ENCODE peak calls at places on chromosome 11, in six cellular contexts. C is GM12891, D is thyroid gland, X is IMR-90, F is Peyer's patch, T is ovary. O is an unnamed sample.

GRCh38 chr11:12007769-12008737 is at the start of gene DKK3:
- DNase-seq in D (no peak), F (no peak), C (no peak), T (no peak), X (peak), O (no peak)

GRCh38 chr11:92556435-92556834 is 331.8 kb downstream of the FAT3 start:
- DNase-seq in T (no peak), X (peak), C (no peak), F (no peak), D (no peak), O (no peak)

GRCh38 chr11:34916810-34917780 is 677 bp downstream of the PDHX start:
- DNase-seq in D (no peak), F (no peak), T (no peak), X (peak), C (no peak), O (no peak)

GRCh38 chr11:11451501-11452005 is 98.5 kb upstream of the CSNK2A3 start:
- DNase-seq in T (no peak), C (no peak), X (peak), D (no peak), F (no peak), O (no peak)

GRCh38 chr11:121892863-121893262 is 223.2 kb downstream of the BLID start:
- DNase-seq in F (no peak), C (no peak), D (no peak), T (no peak), X (peak), O (no peak)

GRCh38 chr11:18768472-18768901 is 23.1 kb downstream of the PTPN5 start:
- DNase-seq in C (peak), D (no peak), X (no peak), T (no peak), F (no peak), O (no peak)

GRCh38 chr11:70282012-70282411 is 11.5 kb downstream of the PPFIA1 start:
- DNase-seq in T (no peak), X (no peak), C (no peak), D (no peak), F (peak), O (no peak)

GRCh38 chr11:44793350-44794090 is 66.8 kb downstream of the TSPAN18 start:
- DNase-seq in D (peak), X (peak), C (no peak), T (no peak), F (no peak), O (no peak)

GRCh38 chr11:117830072-117830471 is 5.5 kb upstream of the FXYD2 start:
- DNase-seq in X (no peak), F (peak), C (no peak), D (no peak), T (no peak), O (no peak)

GRCh38 chr11:45618897-45619296 is 46.5 kb downstream of the CHST1 start:
- DNase-seq in F (no peak), T (no peak), C (no peak), X (no peak), D (no peak), O (peak)

GRCh38 chr11:124891390-124891861 is 6.2 kb downstream of the ROBO4 start:
- DNase-seq in F (no peak), X (no peak), C (no peak), T (no peak), D (no peak), O (no peak)

GRCh38 chr11:10322830-10323792 is 18.2 kb downstream of the ADM start:
- DNase-seq in C (no peak), T (peak), D (peak), X (peak), F (peak), O (peak)

GRCh38 chr11:6315811-6316425 is 4.4 kb downstream of the CAVIN3 start:
- DNase-seq in D (peak), F (peak), X (peak), C (peak), T (peak), O (no peak)

GRCh38 chr11:86919557-86920210 is 35.5 kb downstream of the FZD4 start:
- DNase-seq in T (no peak), C (peak), F (no peak), X (peak), D (no peak), O (no peak)

GRCh38 chr11:103993502-103993901 is 42.9 kb upstream of the DDI1 start:
- DNase-seq in T (no peak), C (no peak), F (no peak), D (no peak), X (peak), O (no peak)

GRCh38 chr11:69057801-69058200 is 9.1 kb downstream of the TPCN2 start:
- DNase-seq in C (no peak), F (no peak), D (no peak), T (no peak), X (no peak), O (no peak)

GRCh38 chr11:9529333-9529648 is 44.2 kb upstream of the WEE1 start:
- DNase-seq in X (no peak), F (no peak), D (peak), T (peak), C (no peak), O (no peak)

GRCh38 chr11:76215946-76216345 is 9.6 kb upstream of the WNT11 start:
- DNase-seq in C (no peak), F (no peak), D (no peak), T (no peak), X (peak), O (no peak)

GRCh38 chr11:67048515-67048914 is 8.1 kb upstream of the RHOD start:
- DNase-seq in X (no peak), F (no peak), C (no peak), T (no peak), D (no peak), O (no peak)

GRCh38 chr11:12725863-12726666 is 51.8 kb downstream of the TEAD1 start:
- DNase-seq in C (no peak), X (peak), F (no peak), D (no peak), T (no peak), O (peak)

GRCh38 chr11:68214173-68215086 is 1.3 kb upstream of the KMT5B start:
- DNase-seq in T (peak), C (no peak), X (no peak), F (no peak), D (peak), O (no peak)

GRCh38 chr11:58135171-58135570 is 9.8 kb upstream of the OR9I1 start:
- DNase-seq in X (no peak), D (no peak), F (no peak), C (no peak), T (no peak), O (no peak)

GRCh38 chr11:109236188-109236587 is 185.8 kb upstream of the C11orf87 start:
- DNase-seq in C (no peak), D (no peak), T (no peak), F (no peak), X (no peak), O (no peak)

GRCh38 chr11:100932474-100933100 is 197.0 kb downstream of the PGR start:
- DNase-seq in T (no peak), D (no peak), F (no peak), C (no peak), X (peak), O (no peak)

GRCh38 chr11:116701297-116701801 is 71.4 kb downstream of the BUD13 start:
- DNase-seq in C (no peak), F (peak), T (no peak), X (no peak), D (no peak), O (no peak)

GRCh38 chr11:77506857-77507256 is 33.0 kb upstream of the PAK1 start:
- DNase-seq in T (no peak), D (no peak), X (no peak), F (peak), C (no peak), O (no peak)
- TF ChIP-seq POLR2A in T (no peak), D (no peak), X (no peak), F (no peak), C (no peak), O (no peak)

GRCh38 chr11:2391663-2391975 is 8.9 kb upstream of the TSSC4 start:
- DNase-seq in X (no peak), D (no peak), T (no peak), C (no peak), F (no peak), O (no peak)
- TF ChIP-seq POLR2A in X (no peak), D (no peak), T (no peak), C (no peak), F (no peak), O (no peak)

DNA sequence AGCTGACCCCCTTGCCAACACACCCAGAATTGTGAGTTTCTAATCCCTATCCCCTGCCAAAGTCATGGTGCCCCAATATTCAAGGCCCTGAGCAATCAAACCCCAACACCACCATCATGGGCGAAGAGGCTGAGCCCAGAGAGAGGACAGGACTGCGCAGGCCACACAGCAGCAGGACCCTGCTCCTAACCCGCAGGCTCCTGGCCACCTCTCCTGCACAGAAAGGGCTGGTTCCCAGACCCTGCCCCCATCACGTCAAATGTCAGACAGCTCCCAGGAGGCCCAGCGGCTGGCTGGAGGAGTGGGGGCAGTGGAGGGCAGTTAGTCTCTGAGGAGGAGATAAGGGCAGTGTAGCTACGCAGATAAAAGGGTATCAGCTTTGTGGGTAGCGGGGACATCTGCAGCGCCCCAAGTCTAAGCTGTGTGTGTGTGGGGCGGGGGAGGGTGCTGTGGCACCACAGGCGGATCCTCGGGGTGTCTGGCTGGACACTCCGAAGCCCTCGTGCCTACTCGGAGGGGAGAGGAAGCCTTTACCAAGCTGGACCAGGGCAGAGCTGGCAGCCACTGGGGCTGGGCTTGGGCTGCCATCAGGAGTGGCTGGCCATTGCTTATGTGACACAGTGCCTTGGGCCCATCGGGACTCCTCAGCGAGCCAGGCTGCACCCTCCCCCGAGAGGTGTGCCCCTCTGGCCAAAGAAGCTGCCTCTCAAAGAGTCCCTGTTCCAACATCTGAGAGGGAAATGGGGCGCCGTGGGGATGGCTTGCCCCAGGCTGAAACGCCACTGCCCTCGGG is 21.5 kb downstream of the FADS3 start:
- DNase-seq in F (no peak), C (no peak), T (no peak), X (no peak), D (no peak), O (no peak)
- TF ChIP-seq POLR2A in F (no peak), C (no peak), T (no peak), X (no peak), D (no peak), O (no peak)

GRCh38 chr11:111733009-111733408 is 33.2 kb downstream of the PPP2R1B start:
- DNase-seq in C (no peak), F (no peak), D (no peak), X (peak), T (peak), O (no peak)
- TF ChIP-seq POLR2A in C (no peak), F (no peak), D (no peak), X (peak), T (no peak), O (no peak)

DNA sequence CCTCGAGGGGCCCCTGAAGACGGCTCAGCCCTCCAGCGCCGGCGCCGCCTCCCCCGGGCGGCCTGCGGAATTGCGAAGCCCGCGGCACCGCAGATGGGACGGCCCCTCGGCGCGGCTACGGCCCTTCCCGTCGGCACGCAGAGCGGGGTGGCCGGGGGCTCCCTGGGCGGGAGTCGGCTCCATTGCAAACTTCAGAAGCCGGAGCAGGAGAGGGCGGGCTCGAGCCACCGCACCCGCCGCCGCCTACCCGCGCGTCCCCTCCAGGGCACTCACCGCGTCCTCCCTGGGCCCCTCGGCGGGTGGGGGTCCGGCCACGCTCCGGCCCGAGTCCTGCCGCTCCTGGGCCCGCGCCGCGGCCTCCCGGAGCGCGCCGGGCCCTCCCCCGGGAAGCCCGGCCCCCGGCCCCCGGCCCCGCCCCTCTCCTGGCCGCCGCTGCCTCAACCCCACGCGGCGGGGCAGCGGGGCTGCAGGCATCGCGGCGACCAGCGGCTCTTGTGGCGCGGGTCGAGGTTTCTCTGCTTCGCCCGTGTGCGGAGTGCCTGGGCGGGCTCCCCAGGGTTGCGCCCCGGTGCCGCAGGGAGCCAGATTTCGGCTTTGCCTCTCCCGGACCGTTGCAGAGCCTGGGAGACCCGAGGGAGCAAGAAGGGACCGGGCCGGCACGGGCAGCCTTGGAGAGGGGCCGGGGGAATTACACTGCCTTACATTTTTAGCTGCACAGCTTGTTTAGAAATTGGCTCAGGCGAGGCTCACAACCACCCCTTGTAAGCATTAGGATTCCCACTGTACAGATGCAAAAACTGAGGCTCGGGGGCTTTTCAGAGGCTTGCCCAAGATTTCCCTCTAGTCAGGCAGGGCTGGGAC is at the start of gene PACSIN3:
- DNase-seq in C (peak), X (peak), F (peak), D (peak), T (peak), O (no peak)
- TF ChIP-seq POLR2A in C (no peak), X (no peak), F (no peak), D (peak), T (peak), O (no peak)

GRCh38 chr11:65310215-65310614 is 4.5 kb upstream of the CDC42EP2 start:
- DNase-seq in F (no peak), C (no peak), T (no peak), D (peak), X (no peak), O (no peak)
- TF ChIP-seq POLR2A in F (no peak), C (no peak), T (no peak), D (no peak), X (no peak), O (no peak)

GRCh38 chr11:102900346-102900745 is 25.6 kb upstream of the MMP12 start:
- DNase-seq in F (no peak), D (no peak), C (no peak), T (no peak), X (no peak), O (no peak)
- TF ChIP-seq POLR2A in F (no peak), D (no peak), C (no peak), T (no peak), X (no peak), O (no peak)